ENCODE peak calls at places on chromosomes 6 and 20, in seven cellular contexts. Z, I, D, S, X, B and L are unnamed samples.
A peak's percentile ranks its signal among the peaks of the same experiment; 100 is the strongest.

GRCh38 chr6:123534264-123534663 is 102.5 kb downstream of the TRDN start:
- DNase-seq in Z (no peak), I (no peak), D (no peak), S (no peak), X (no peak), B (no peak), L (no peak)

GRCh38 chr6:19354181-19354580 is 483.0 kb upstream of the ID4 start:
- DNase-seq in Z (no peak), I (no peak), D (no peak), S (no peak), X (no peak), B (no peak), L (no peak)

GRCh38 chr6:16985484-16986284 is 116.2 kb upstream of the STMND1 start:
- DNase-seq in Z (no peak), I (no peak), D (no peak), S (no peak), X (no peak), B (no peak), L (no peak)

GRCh38 chr20:58065508-58066361 is 162.7 kb downstream of the ANKRD60 start:
- DNase-seq in Z (no peak), I (no peak), D (peak; percentile 60), S (peak; percentile 9), X (no peak), B (no peak), L (no peak)

GRCh38 chr6:137927777-137928218 is 60.7 kb downstream of the TNFAIP3 start:
- DNase-seq in Z (no peak), I (no peak), D (no peak), S (peak; percentile 44), X (peak; percentile 99), B (no peak), L (no peak)

GRCh38 chr6:4253604-4254211 is 118.3 kb upstream of the ECI2 start:
- DNase-seq in Z (no peak), I (no peak), D (peak; percentile 47), S (no peak), X (no peak), B (peak; percentile 32), L (no peak)

GRCh38 chr20:21514553-21515251 is 838 bp upstream of the NKX2-2 start:
- DNase-seq in Z (no peak), I (peak; percentile 34), D (no peak), S (no peak), X (no peak), B (no peak), L (no peak)

GRCh38 chr20:41391587-41392001 is 25.0 kb upstream of the EMILIN3 start:
- DNase-seq in Z (no peak), I (no peak), D (no peak), S (no peak), X (no peak), B (no peak), L (no peak)

GRCh38 chr6:6775074-6775473 is 186.6 kb downstream of the LY86 start:
- DNase-seq in Z (no peak), I (no peak), D (no peak), S (no peak), X (no peak), B (no peak), L (no peak)

GRCh38 chr6:30915591-30915946 is 1.5 kb downstream of the VARS2 start:
- DNase-seq in Z (peak; percentile 39), I (peak; percentile 74), D (no peak), S (no peak), X (no peak), B (no peak), L (no peak)

GRCh38 chr6:30828027-30828962 is 56.0 kb upstream of the DDR1 start:
- DNase-seq in Z (peak; percentile 94), I (peak; percentile 80), D (peak; percentile 97), S (peak; percentile 90), X (no peak), B (peak; percentile 90), L (peak; percentile 95)

GRCh38 chr6:84516151-84516550 is 248.2 kb downstream of the TBX18 start:
- DNase-seq in Z (no peak), I (no peak), D (no peak), S (no peak), X (no peak), B (no peak), L (no peak)

GRCh38 chr20:35650632-35651031 is 14.1 kb downstream of the CPNE1 start:
- DNase-seq in Z (no peak), I (no peak), D (no peak), S (no peak), X (no peak), B (no peak), L (no peak)

GRCh38 chr20:42179768-42180167 is 561.6 kb upstream of the CHD6 start:
- DNase-seq in Z (no peak), I (no peak), D (no peak), S (no peak), X (no peak), B (no peak), L (no peak)

GRCh38 chr20:18224968-18225568 is 63.3 kb upstream of the ZNF133 start:
- DNase-seq in Z (peak; percentile 22), I (peak; percentile 28), D (no peak), S (no peak), X (no peak), B (peak; percentile 48), L (no peak)

GRCh38 chr6:17354700-17355403 is 38.5 kb upstream of the CAP2 start:
- DNase-seq in Z (no peak), I (no peak), D (no peak), S (no peak), X (peak; percentile 4), B (no peak), L (no peak)

GRCh38 chr6:5025911-5026819 is 22.3 kb upstream of the RPP40 start:
- DNase-seq in Z (peak; percentile 71), I (peak; percentile 54), D (peak; percentile 91), S (peak; percentile 67), X (no peak), B (peak; percentile 44), L (no peak)

GRCh38 chr20:45919951-45920794 is 8.2 kb upstream of the PLTP start:
- DNase-seq in Z (peak; percentile 72), I (peak; percentile 65), D (no peak), S (no peak), X (no peak), B (no peak), L (no peak)

GRCh38 chr6:160279850-160280249 is 21.2 kb upstream of the SLC22A2 start:
- DNase-seq in Z (no peak), I (no peak), D (no peak), S (no peak), X (no peak), B (no peak), L (no peak)

GRCh38 chr20:31684153-31685003 is 38.3 kb downstream of the BCL2L1 start:
- DNase-seq in Z (no peak), I (no peak), D (no peak), S (no peak), X (no peak), B (no peak), L (no peak)
- H3K4me3 ChIP-seq in Z (no peak overlapping the region), I (no peak overlapping the region), D (no peak overlapping the region), S (no peak overlapping the region), X (peak overlapping the region; percentile 44), B (no peak overlapping the region), L (no peak overlapping the region)

GRCh38 chr6:21996425-21997207 is 300.2 kb downstream of the PRL start:
- DNase-seq in Z (no peak), I (peak; percentile 37), D (no peak), S (no peak), X (no peak), B (no peak), L (no peak)

GRCh38 chr6:21995318-21995717 is 301.5 kb downstream of the PRL start:
- DNase-seq in Z (no peak), I (no peak), D (no peak), S (no peak), X (no peak), B (no peak), L (no peak)

GRCh38 chr6:21998539-21998938 is 298.3 kb downstream of the PRL start:
- DNase-seq in Z (no peak), I (no peak), D (no peak), S (no peak), X (no peak), B (no peak), L (no peak)

GRCh38 chr6:21999012-21999528 is 297.8 kb downstream of the PRL start:
- DNase-seq in Z (no peak), I (peak; percentile 61), D (no peak), S (no peak), X (no peak), B (no peak), L (no peak)

DNA sequence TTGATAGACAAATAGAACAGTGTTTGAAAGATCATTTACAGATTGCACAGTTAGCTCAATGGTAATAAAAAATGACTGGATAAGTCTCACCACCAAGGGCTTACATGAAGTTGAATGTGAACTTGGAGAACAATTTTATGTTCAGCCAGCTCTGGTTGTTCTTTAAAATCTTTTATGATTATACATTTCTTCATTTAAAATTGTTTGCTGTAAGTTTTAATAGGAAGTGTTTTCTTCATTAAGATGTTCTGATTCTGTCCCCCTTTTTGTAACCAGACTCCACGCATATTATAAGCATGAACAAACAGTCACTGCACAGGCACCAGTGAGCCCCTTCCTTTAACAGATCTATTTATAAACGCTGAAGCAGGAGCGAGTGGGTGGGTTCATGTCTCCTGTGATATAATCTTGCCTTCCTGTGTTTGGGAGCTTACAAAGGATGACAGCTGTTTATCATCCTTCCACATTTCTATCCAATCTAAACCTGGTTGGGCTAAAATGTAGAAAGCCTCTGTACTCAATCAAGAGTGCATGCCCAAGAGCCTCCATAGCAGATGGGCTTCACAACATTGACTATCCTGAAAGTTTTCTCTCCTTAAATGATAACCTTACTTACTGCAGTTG is 299.3 kb downstream of the PRL start:
- DNase-seq in Z (no peak), I (peak; percentile 39), D (no peak), S (no peak), X (no peak), B (no peak), L (no peak)
- TF ChIP-seq EP300 in Z (no peak), I (peak; percentile 88), D (no peak), S (no peak), X (no peak), B (no peak), L (no peak)

GRCh38 chr6:100229512-100229911 is 235.2 kb downstream of the SIM1 start:
- DNase-seq in Z (no peak), I (no peak), D (no peak), S (peak; percentile 23), X (no peak), B (no peak), L (no peak)
- H3K4me3 ChIP-seq in Z (no peak overlapping the region), I (no peak overlapping the region), D (peak overlapping the region; percentile 59), S (peak overlapping the region; percentile 46), X (no peak overlapping the region), B (peak overlapping the region; percentile 43), L (peak overlapping the region; percentile 46)

DNA sequence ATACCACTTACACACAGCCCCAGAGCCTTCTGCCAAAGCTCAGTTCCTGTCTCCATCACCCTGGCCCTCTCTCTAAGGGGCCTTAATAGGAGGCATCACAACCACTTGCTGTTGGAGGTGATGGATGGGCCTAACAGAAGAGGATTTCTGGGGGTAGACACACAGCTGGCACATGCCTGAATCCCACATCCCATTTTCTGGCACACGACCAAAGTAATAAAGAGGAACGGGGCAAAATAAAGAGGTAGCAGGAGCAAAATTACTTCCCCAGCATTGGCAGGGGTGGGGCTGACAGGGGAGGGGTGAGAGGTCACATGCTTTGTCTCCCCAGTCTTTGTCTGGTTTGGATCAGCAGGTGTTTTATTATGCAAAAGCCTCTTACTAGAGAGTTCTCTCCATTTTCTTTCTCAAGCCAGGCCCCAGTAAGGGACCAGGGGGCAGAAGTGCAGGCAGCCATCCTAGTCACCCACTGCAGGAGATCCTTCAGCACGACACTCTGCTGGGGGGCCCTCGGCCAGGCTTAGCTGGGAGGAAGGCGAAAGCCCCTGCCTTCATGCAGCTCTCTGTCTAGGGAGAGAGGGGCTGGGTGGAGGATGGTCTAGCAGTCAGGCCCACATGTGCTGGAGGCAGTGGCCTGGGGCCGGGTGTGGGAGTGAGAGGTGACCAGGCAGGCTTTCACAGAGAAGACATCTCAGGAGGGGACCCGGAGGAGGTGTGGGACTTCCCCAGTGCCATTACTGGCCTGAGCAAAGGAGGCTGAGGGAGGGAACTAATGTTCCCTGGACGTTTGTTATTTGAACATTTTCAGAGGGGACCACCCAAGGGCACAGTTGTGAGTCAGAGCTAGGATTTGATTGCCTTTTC is 33.7 kb upstream of the VSTM2L start:
- DNase-seq in Z (no peak), I (peak; percentile 55), D (no peak), S (no peak), X (no peak), B (no peak), L (no peak)
- TF ChIP-seq EP300 in Z (no peak), I (no peak), D (no peak), S (no peak), X (no peak), B (no peak), L (no peak)